ENCODE peak calls at places on chromosomes 5 and 9, in five cellular contexts. J is cardiac fibroblast, O is AG09319, F is A549, X is DND-41. V is an unnamed sample.

GRCh38 chr5:108386345-108387061 is 4.6 kb upstream of the FBXL17 start:
- DNase-seq in J (peak), O (no peak), F (no peak), X (no peak), V (no peak)

GRCh38 chr9:19934301-19934868 is 145.5 kb upstream of the SLC24A2 start:
- DNase-seq in J (peak), O (no peak), F (no peak), X (no peak), V (no peak)

GRCh38 chr9:137438591-137439157 is 2.5 kb downstream of the ENTPD8 start:
- DNase-seq in J (no peak), O (no peak), F (no peak), X (no peak), V (no peak)

GRCh38 chr5:174563899-174564298 is 160.5 kb upstream of the MSX2 start:
- DNase-seq in J (no peak), O (no peak), F (no peak), X (no peak), V (no peak)

GRCh38 chr5:172389578-172390112 is 64.7 kb downstream of the SH3PXD2B start:
- DNase-seq in J (no peak), O (no peak), F (no peak), X (no peak), V (no peak)

GRCh38 chr5:87393331-87393730 is 19.4 kb downstream of the CCNH start:
- DNase-seq in J (peak), O (peak), F (no peak), X (no peak), V (no peak)

GRCh38 chr9:137025120-137025966 is 2.7 kb downstream of the ABCA2 start:
- DNase-seq in J (no peak), O (no peak), F (no peak), X (no peak), V (no peak)

GRCh38 chr5:72248352-72249032 is 71.5 kb downstream of the MRPS27 start:
- DNase-seq in J (peak), O (peak), F (peak), X (no peak), V (no peak)

GRCh38 chr5:90406466-90406865 is 3.1 kb downstream of the CETN3 start:
- DNase-seq in J (no peak), O (no peak), F (no peak), X (no peak), V (no peak)

GRCh38 chr9:92738661-92739081 is 26.0 kb downstream of the BICD2 start:
- DNase-seq in J (peak), O (peak), F (no peak), X (no peak), V (no peak)

GRCh38 chr5:145958463-145958862 is 22.1 kb downstream of the SH3RF2 start:
- DNase-seq in J (no peak), O (no peak), F (no peak), X (no peak), V (no peak)

DNA sequence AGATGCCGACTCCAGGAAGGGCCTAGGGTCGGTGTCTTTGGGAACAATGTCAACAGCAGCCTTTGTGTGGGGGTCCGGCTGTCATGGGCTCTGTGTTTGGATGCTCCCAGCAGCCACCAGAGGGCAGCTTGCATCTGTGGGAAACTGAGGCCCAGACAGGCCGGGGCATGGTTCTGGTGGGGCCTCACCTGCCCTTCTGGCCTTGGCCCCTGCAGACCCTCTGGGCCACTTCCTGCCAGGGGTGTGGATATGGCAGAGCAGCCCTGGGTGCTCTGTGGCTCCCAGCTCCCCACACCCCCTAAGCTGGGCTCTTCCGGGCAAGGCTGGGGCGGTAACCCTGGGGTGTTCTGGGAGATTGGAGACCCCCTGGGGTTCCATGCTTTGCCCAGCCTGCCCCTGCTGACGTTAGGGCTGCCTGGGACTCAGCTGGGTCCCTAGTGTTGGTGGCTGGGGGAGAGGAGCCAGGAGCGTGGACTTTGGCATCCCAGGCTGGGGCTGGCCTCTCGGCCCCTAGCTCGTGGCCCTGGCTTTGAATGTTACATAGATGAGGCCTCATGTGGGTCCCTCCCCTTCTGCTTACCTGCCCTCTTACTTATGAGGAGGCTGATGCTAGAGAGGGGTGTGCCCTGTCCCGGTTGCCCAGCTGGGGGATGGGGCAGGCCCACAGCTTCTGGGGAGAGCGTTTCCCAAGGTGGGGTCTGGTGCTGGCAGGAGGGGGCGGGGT is 38.3 kb downstream of the RXRA start:
- DNase-seq in J (no peak), O (no peak), F (no peak), X (peak), V (no peak)
- TF ChIP-seq CTCF in J (peak), O (peak), F (no peak), X (peak), V (no peak)

GRCh38 chr5:180813418-180813817 is 10.8 kb upstream of the MGAT1 start:
- DNase-seq in J (no peak), O (no peak), F (no peak), X (no peak), V (no peak)
- TF ChIP-seq CTCF in J (no peak), O (no peak), F (peak), X (no peak), V (no peak)

GRCh38 chr5:111461934-111462333 is 50.4 kb downstream of the STARD4 start:
- DNase-seq in J (no peak), O (no peak), F (no peak), X (no peak), V (no peak)

GRCh38 chr5:111463304-111463703 is 49.0 kb downstream of the STARD4 start:
- DNase-seq in J (no peak), O (no peak), F (no peak), X (no peak), V (no peak)

GRCh38 chr5:111461261-111461671 is 51.1 kb downstream of the STARD4 start:
- DNase-seq in J (peak), O (no peak), F (peak), X (no peak), V (no peak)
- TF ChIP-seq CTCF in J (no peak), O (peak), F (peak), X (peak), V (peak)

DNA sequence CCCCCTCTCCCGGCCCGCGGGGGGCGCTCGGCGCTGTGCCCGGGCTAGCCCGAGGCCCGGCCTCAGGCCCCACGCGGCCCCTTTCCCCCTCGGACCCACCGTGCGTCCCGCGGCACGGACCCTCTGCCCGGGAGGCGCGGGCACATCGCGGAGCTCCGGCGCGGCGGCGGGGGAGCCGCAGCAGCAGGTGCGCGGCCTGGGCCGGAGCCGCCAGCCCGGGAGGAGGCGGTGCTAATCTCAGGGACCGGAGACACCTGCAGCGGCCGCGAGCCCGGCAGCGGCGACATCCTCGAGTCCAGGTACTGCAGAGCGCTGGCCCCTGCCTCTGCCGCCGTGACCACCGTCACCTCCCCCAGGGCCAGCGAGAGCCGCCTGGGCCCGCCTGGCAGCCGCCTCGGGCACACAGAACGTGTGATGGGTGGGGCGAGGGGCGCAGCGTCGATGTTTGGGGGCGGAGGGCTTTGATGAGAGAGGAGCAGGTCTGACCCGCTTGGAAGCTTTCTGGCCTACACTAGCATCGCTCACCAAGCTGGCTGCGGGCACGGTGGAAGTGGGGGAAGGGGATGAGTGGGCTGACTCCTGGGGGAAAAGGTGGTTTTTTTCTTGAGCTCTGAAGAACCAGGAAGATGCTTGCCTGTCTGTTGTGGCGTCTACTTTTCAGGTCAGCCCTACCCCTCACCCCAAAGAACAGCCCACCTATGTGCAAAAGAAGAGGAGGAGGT is 524 bp downstream of the CYFIP2 start:
- DNase-seq in J (no peak), O (no peak), F (peak), X (peak), V (no peak)
- TF ChIP-seq CTCF in J (no peak), O (no peak), F (peak), X (peak), V (peak)

GRCh38 chr9:81031422-81032029 is 657.8 kb downstream of the TLE1 start:
- DNase-seq in J (no peak), O (no peak), F (no peak), X (no peak), V (no peak)
- TF ChIP-seq CTCF in J (no peak), O (no peak), F (no peak), X (no peak), V (no peak)

GRCh38 chr9:134051319-134051718 is 16.5 kb downstream of the BRD3 start:
- DNase-seq in J (no peak), O (no peak), F (no peak), X (no peak), V (no peak)
- TF ChIP-seq CTCF in J (no peak), O (no peak), F (no peak), X (no peak), V (no peak)

GRCh38 chr5:181212080-181212479 is 7.1 kb upstream of the TRIM7 start:
- DNase-seq in J (no peak), O (no peak), F (no peak), X (no peak), V (no peak)

GRCh38 chr5:181207960-181208253 is 2.9 kb upstream of the TRIM7 start:
- DNase-seq in J (no peak), O (no peak), F (no peak), X (no peak), V (no peak)

GRCh38 chr5:181207214-181207959 is 2.4 kb upstream of the TRIM7 start:
- DNase-seq in J (peak), O (peak), F (peak), X (peak), V (peak)

GRCh38 chr5:181212934-181213333 is 7.9 kb upstream of the TRIM7 start:
- DNase-seq in J (no peak), O (no peak), F (no peak), X (no peak), V (no peak)

DNA sequence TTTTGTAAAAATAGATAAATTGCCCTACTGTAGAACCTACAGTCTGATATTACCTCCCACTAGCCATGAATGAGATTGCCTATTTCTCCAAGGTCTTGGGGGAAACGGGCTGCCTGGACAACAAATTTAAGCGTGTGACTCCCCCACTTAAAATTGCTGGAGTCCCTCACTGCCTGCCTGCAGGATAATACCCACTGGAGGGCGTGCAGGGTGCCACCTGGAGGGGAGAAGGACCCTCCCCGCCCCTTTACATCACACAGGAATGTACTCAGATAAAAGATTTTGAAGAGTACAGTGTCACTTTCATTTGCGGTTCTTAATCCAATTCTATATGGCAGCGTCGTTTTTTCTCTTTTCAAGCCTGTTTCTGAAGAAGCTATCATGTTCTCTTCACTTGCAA is 6.2 kb upstream of the TRIM7 start:
- DNase-seq in J (no peak), O (no peak), F (no peak), X (no peak), V (no peak)
- TF ChIP-seq CTCF in J (no peak), O (no peak), F (no peak), X (peak), V (no peak)

DNA sequence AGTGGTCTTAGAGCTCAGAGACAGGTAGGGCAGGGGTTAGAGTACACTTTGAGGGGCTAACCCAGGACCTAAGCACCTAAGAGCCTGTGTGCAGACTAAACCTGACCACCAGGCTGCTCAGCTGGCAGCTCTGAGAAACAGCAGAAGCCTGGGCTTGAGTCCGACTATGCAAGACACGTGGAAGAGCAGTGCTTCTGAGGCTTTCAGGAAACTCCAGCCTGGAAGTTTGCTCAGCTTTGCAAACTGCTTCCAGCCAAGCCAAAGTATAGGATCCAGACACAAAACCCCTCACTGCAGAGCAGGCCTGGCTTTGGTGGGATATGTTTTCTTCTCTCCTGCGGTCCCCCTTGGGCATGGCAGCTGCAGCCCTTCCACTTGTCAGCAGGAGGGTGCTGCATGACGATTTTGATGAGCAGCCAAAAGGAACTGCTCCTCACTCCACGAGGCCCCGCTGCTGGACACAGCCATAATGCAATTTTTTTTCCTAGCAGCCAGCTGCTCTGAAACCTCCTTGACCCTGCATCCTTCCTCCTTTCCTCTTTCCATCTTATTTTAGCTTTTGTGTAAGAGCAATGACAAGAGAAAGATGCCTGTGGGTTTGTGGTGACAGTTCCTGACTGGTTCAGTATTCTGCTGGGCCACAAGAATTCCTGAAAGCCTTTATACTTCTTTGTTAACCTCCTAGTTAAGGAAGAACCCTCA is 123.1 kb downstream of the LIFR start:
- DNase-seq in J (peak), O (no peak), F (no peak), X (no peak), V (peak)
- TF ChIP-seq CTCF in J (no peak), O (no peak), F (no peak), X (no peak), V (no peak)

GRCh38 chr5:32794086-32794485 is 83.0 kb downstream of the NPR3 start:
- DNase-seq in J (no peak), O (no peak), F (no peak), X (no peak), V (no peak)
- TF ChIP-seq CTCF in J (peak), O (peak), F (peak), X (no peak), V (peak)

GRCh38 chr5:126867237-126867636 is 90.3 kb downstream of the LMNB1 start:
- DNase-seq in J (no peak), O (no peak), F (no peak), X (no peak), V (no peak)

GRCh38 chr5:126865299-126865698 is 88.4 kb downstream of the LMNB1 start:
- DNase-seq in J (peak), O (no peak), F (no peak), X (no peak), V (no peak)

GRCh38 chr5:126866837-126867236 is 89.9 kb downstream of the LMNB1 start:
- DNase-seq in J (peak), O (no peak), F (no peak), X (no peak), V (no peak)

GRCh38 chr5:126863402-126863801 is 86.5 kb downstream of the LMNB1 start:
- DNase-seq in J (no peak), O (no peak), F (no peak), X (no peak), V (no peak)

DNA sequence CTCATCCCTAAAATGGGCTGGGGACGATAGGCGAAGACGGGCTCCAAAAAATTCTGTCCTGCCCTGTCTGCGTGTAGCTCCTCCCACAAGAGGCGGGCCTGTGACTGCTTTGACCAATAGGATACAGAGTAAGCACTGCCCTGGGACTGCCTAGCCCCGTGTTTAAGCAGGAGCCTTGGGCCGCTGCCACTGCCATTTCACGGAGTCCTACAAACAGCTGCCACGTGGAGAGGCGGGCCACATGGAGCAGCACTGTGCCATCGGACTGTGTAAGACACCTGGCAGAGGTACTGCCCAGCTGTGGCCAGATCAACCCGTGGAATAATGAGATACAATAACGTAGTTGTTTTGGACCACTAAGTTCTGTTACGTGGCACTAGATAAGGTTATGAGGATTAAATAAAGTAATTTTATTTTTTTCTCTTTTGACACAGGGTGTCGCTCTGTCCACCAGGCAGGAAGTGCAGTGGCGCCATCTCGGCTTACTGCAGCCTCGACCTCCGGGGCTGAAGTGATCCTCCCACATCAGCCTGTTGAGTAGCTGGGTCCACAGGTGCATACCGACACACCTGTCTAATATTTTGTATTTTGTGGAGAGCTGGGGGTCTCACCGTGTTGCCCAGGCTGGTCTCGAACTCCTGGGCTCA is 87.2 kb downstream of the LMNB1 start:
- DNase-seq in J (no peak), O (no peak), F (peak), X (no peak), V (no peak)
- TF ChIP-seq CTCF in J (no peak), O (no peak), F (no peak), X (no peak), V (no peak)